ENCODE peak calls at places on chromosomes 5 and 9, in nine cellular contexts. One of them, this sample, is unnamed. For H3K27me3, the result is how much of the 10 kb centered on the place peaks cover.

GRCh38 chr9:21616082-21616778 is 134.1 kb upstream of the IFNE start:
- DNase-seq in GM23338: no peak
- DNase-seq in CD8-positive, alpha-beta T cell: no peak
- DNase-seq in dorsolateral prefrontal cortex: no peak
- DNase-seq in H7: no peak
- DNase-seq in aorta: no peak
- DNase-seq in CD8-positive, alpha-beta memory T cell: no peak
- DNase-seq in body of pancreas: no peak
- DNase-seq in pancreas: no peak
- DNase-seq in this sample: peak

GRCh38 chr9:6567140-6567591 is 78.4 kb downstream of the GLDC start:
- DNase-seq in aorta: no peak
- DNase-seq in dorsolateral prefrontal cortex: peak
- DNase-seq in CD8-positive, alpha-beta T cell: no peak
- DNase-seq in body of pancreas: no peak
- DNase-seq in H7: no peak
- DNase-seq in GM23338: no peak
- DNase-seq in pancreas: no peak
- DNase-seq in CD8-positive, alpha-beta memory T cell: no peak
- DNase-seq in this sample: peak

GRCh38 chr5:160181965-160182622 is 47.2 kb upstream of the FABP6 start:
- DNase-seq in pancreas: no peak
- DNase-seq in CD8-positive, alpha-beta memory T cell: no peak
- DNase-seq in aorta: no peak
- DNase-seq in GM23338: no peak
- DNase-seq in H7: no peak
- DNase-seq in dorsolateral prefrontal cortex: no peak
- DNase-seq in CD8-positive, alpha-beta T cell: no peak
- DNase-seq in body of pancreas: no peak
- DNase-seq in this sample: no peak

GRCh38 chr5:79800979-79801827 is 111.6 kb downstream of the CMYA5 start:
- DNase-seq in CD8-positive, alpha-beta memory T cell: no peak
- DNase-seq in aorta: no peak
- DNase-seq in GM23338: peak
- DNase-seq in H7: no peak
- DNase-seq in body of pancreas: no peak
- DNase-seq in pancreas: no peak
- DNase-seq in CD8-positive, alpha-beta T cell: no peak
- DNase-seq in dorsolateral prefrontal cortex: no peak
- DNase-seq in this sample: peak

GRCh38 chr9:99720455-99721050 is 101.1 kb upstream of the NR4A3 start:
- DNase-seq in CD8-positive, alpha-beta memory T cell: peak
- DNase-seq in H7: no peak
- DNase-seq in CD8-positive, alpha-beta T cell: no peak
- DNase-seq in body of pancreas: no peak
- DNase-seq in GM23338: no peak
- DNase-seq in dorsolateral prefrontal cortex: no peak
- DNase-seq in pancreas: no peak
- DNase-seq in aorta: no peak
- DNase-seq in this sample: no peak

GRCh38 chr5:154274828-154275185 is 84.3 kb downstream of the GALNT10 start:
- DNase-seq in H7: no peak
- DNase-seq in GM23338: no peak
- DNase-seq in dorsolateral prefrontal cortex: no peak
- DNase-seq in pancreas: no peak
- DNase-seq in CD8-positive, alpha-beta memory T cell: no peak
- DNase-seq in aorta: no peak
- DNase-seq in body of pancreas: no peak
- DNase-seq in CD8-positive, alpha-beta T cell: no peak
- DNase-seq in this sample: no peak

GRCh38 chr9:127535834-127536233 is 76.2 kb upstream of the STXBP1 start:
- DNase-seq in GM23338: no peak
- DNase-seq in CD8-positive, alpha-beta T cell: no peak
- DNase-seq in body of pancreas: no peak
- DNase-seq in aorta: peak
- DNase-seq in CD8-positive, alpha-beta memory T cell: no peak
- DNase-seq in pancreas: no peak
- DNase-seq in H7: no peak
- DNase-seq in dorsolateral prefrontal cortex: no peak
- DNase-seq in this sample: no peak

GRCh38 chr5:77569409-77569808 is 69.1 kb downstream of the OTP start:
- DNase-seq in dorsolateral prefrontal cortex: no peak
- DNase-seq in body of pancreas: no peak
- DNase-seq in H7: no peak
- DNase-seq in pancreas: no peak
- DNase-seq in CD8-positive, alpha-beta T cell: no peak
- DNase-seq in GM23338: no peak
- DNase-seq in aorta: no peak
- DNase-seq in CD8-positive, alpha-beta memory T cell: no peak
- DNase-seq in this sample: no peak

GRCh38 chr5:110544603-110545002 is 181.9 kb downstream of the TMEM232 start:
- DNase-seq in CD8-positive, alpha-beta T cell: no peak
- DNase-seq in aorta: no peak
- DNase-seq in CD8-positive, alpha-beta memory T cell: no peak
- DNase-seq in GM23338: no peak
- DNase-seq in dorsolateral prefrontal cortex: no peak
- DNase-seq in pancreas: no peak
- DNase-seq in body of pancreas: no peak
- DNase-seq in H7: no peak
- DNase-seq in this sample: no peak

GRCh38 chr5:140111043-140111858 is 2.7 kb upstream of the PURA start:
- DNase-seq in CD8-positive, alpha-beta memory T cell: no peak
- DNase-seq in dorsolateral prefrontal cortex: no peak
- DNase-seq in body of pancreas: no peak
- DNase-seq in pancreas: no peak
- DNase-seq in H7: peak
- DNase-seq in GM23338: peak
- DNase-seq in aorta: no peak
- DNase-seq in CD8-positive, alpha-beta T cell: no peak
- DNase-seq in this sample: no peak

GRCh38 chr9:138074516-138074915 is 196.9 kb downstream of the CACNA1B start:
- DNase-seq in CD8-positive, alpha-beta T cell: no peak
- DNase-seq in H7: peak
- DNase-seq in body of pancreas: no peak
- DNase-seq in GM23338: no peak
- DNase-seq in aorta: peak
- DNase-seq in pancreas: no peak
- DNase-seq in dorsolateral prefrontal cortex: peak
- DNase-seq in CD8-positive, alpha-beta memory T cell: no peak
- DNase-seq in this sample: peak

GRCh38 chr9:125743687-125744428 is 3.3 kb upstream of the PBX3 start:
- DNase-seq in body of pancreas: no peak
- DNase-seq in pancreas: no peak
- DNase-seq in CD8-positive, alpha-beta T cell: no peak
- DNase-seq in dorsolateral prefrontal cortex: no peak
- DNase-seq in H7: no peak
- DNase-seq in GM23338: no peak
- DNase-seq in CD8-positive, alpha-beta memory T cell: no peak
- DNase-seq in aorta: no peak
- DNase-seq in this sample: no peak

GRCh38 chr5:9903806-9904205 is 273.7 kb upstream of the TAS2R1 start:
- DNase-seq in body of pancreas: no peak
- DNase-seq in aorta: no peak
- DNase-seq in CD8-positive, alpha-beta T cell: no peak
- DNase-seq in pancreas: no peak
- DNase-seq in GM23338: no peak
- DNase-seq in dorsolateral prefrontal cortex: no peak
- DNase-seq in CD8-positive, alpha-beta memory T cell: no peak
- DNase-seq in H7: no peak
- DNase-seq in this sample: no peak

GRCh38 chr9:122126340-122127333 is 32.9 kb downstream of the NDUFA8 start:
- DNase-seq in CD8-positive, alpha-beta T cell: no peak
- DNase-seq in dorsolateral prefrontal cortex: peak
- DNase-seq in aorta: no peak
- DNase-seq in CD8-positive, alpha-beta memory T cell: no peak
- DNase-seq in body of pancreas: no peak
- DNase-seq in pancreas: no peak
- DNase-seq in H7: peak
- DNase-seq in GM23338: peak
- DNase-seq in this sample: peak

GRCh38 chr9:98708933-98709911 is at the start of gene GABBR2:
- DNase-seq in aorta: no peak
- DNase-seq in CD8-positive, alpha-beta memory T cell: no peak
- DNase-seq in CD8-positive, alpha-beta T cell: no peak
- DNase-seq in H7: peak
- DNase-seq in dorsolateral prefrontal cortex: peak
- DNase-seq in pancreas: no peak
- DNase-seq in body of pancreas: no peak
- DNase-seq in GM23338: peak
- DNase-seq in this sample: no peak

GRCh38 chr9:20848490-20848889 is 164.4 kb downstream of the FOCAD start:
- DNase-seq in CD8-positive, alpha-beta memory T cell: no peak
- DNase-seq in CD8-positive, alpha-beta T cell: no peak
- DNase-seq in pancreas: no peak
- DNase-seq in dorsolateral prefrontal cortex: no peak
- DNase-seq in body of pancreas: no peak
- DNase-seq in H7: no peak
- DNase-seq in GM23338: no peak
- DNase-seq in aorta: no peak
- DNase-seq in this sample: no peak

GRCh38 chr9:130428096-130428665 is 16.6 kb upstream of the ASS1 start:
- DNase-seq in aorta: no peak
- DNase-seq in dorsolateral prefrontal cortex: no peak
- DNase-seq in CD8-positive, alpha-beta memory T cell: no peak
- DNase-seq in body of pancreas: no peak
- DNase-seq in pancreas: no peak
- DNase-seq in CD8-positive, alpha-beta T cell: no peak
- DNase-seq in GM23338: no peak
- DNase-seq in H7: peak
- DNase-seq in this sample: no peak

GRCh38 chr9:130430734-130431535 is 13.8 kb upstream of the ASS1 start:
- DNase-seq in CD8-positive, alpha-beta T cell: no peak
- DNase-seq in H7: peak
- DNase-seq in pancreas: no peak
- DNase-seq in aorta: no peak
- DNase-seq in body of pancreas: no peak
- DNase-seq in CD8-positive, alpha-beta memory T cell: no peak
- DNase-seq in dorsolateral prefrontal cortex: no peak
- DNase-seq in GM23338: no peak
- DNase-seq in this sample: no peak

GRCh38 chr9:130430232-130430631 is 14.5 kb upstream of the ASS1 start:
- DNase-seq in CD8-positive, alpha-beta memory T cell: no peak
- DNase-seq in body of pancreas: no peak
- DNase-seq in dorsolateral prefrontal cortex: no peak
- DNase-seq in aorta: no peak
- DNase-seq in H7: no peak
- DNase-seq in GM23338: no peak
- DNase-seq in CD8-positive, alpha-beta T cell: no peak
- DNase-seq in pancreas: no peak
- DNase-seq in this sample: no peak

GRCh38 chr9:130429407-130429806 is 15.4 kb upstream of the ASS1 start:
- DNase-seq in CD8-positive, alpha-beta T cell: no peak
- DNase-seq in aorta: no peak
- DNase-seq in dorsolateral prefrontal cortex: no peak
- DNase-seq in CD8-positive, alpha-beta memory T cell: no peak
- DNase-seq in GM23338: no peak
- DNase-seq in body of pancreas: no peak
- DNase-seq in pancreas: no peak
- DNase-seq in H7: no peak
- DNase-seq in this sample: no peak

DNA sequence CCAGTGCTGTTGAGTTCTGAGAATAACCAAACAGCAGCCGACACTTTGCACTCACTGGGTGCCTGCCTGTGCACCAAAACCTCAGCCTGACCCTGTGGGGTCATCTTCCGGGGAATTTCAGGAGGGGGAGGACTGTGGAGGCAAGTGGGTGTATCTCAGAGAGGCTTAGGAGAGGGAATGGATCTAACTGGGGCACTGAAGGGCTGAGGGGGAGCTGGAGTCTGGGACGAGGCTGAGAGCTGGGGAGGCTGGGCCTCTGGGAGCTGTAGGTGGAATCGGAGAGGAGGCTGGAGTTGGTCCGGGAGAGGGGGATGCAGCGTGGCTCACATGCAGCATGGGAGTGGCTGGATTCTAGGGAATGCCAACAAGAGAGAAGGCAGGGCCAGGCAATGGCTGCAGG is 14.9 kb upstream of the ASS1 start:
- DNase-seq in H7: peak
- DNase-seq in CD8-positive, alpha-beta memory T cell: no peak
- DNase-seq in dorsolateral prefrontal cortex: no peak
- DNase-seq in body of pancreas: no peak
- DNase-seq in pancreas: no peak
- DNase-seq in CD8-positive, alpha-beta T cell: no peak
- DNase-seq in GM23338: no peak
- DNase-seq in aorta: no peak
- DNase-seq in this sample: no peak
- H3K27me3 ChIP-seq in H7: under half
- H3K27me3 ChIP-seq in CD8-positive, alpha-beta memory T cell: under half
- H3K27me3 ChIP-seq in dorsolateral prefrontal cortex: under half
- H3K27me3 ChIP-seq in body of pancreas: under half
- H3K27me3 ChIP-seq in pancreas: under half
- H3K27me3 ChIP-seq in CD8-positive, alpha-beta T cell: under half
- H3K27me3 ChIP-seq in GM23338: under half
- H3K27me3 ChIP-seq in aorta: under half
- H3K27me3 ChIP-seq in this sample: under half

GRCh38 chr5:73201547-73202513 is 28.8 kb downstream of the TMEM174 start:
- DNase-seq in pancreas: peak
- DNase-seq in body of pancreas: peak
- DNase-seq in dorsolateral prefrontal cortex: peak
- DNase-seq in H7: peak
- DNase-seq in CD8-positive, alpha-beta memory T cell: peak
- DNase-seq in GM23338: peak
- DNase-seq in aorta: peak
- DNase-seq in CD8-positive, alpha-beta T cell: peak
- DNase-seq in this sample: peak
- H3K4me3 ChIP-seq in pancreas: peak
- H3K4me3 ChIP-seq in body of pancreas: no peak
- H3K4me3 ChIP-seq in dorsolateral prefrontal cortex: no peak
- H3K4me3 ChIP-seq in H7: peak
- H3K4me3 ChIP-seq in CD8-positive, alpha-beta memory T cell: no peak
- H3K4me3 ChIP-seq in GM23338: peak
- H3K4me3 ChIP-seq in aorta: no peak
- H3K4me3 ChIP-seq in CD8-positive, alpha-beta T cell: no peak
- H3K4me3 ChIP-seq in this sample: no peak

GRCh38 chr5:91712718-91713117 is 329.6 kb upstream of the ARRDC3 start:
- DNase-seq in CD8-positive, alpha-beta T cell: no peak
- DNase-seq in dorsolateral prefrontal cortex: no peak
- DNase-seq in GM23338: no peak
- DNase-seq in aorta: no peak
- DNase-seq in body of pancreas: no peak
- DNase-seq in H7: no peak
- DNase-seq in pancreas: no peak
- DNase-seq in CD8-positive, alpha-beta memory T cell: no peak
- DNase-seq in this sample: no peak
- H3K27me3 ChIP-seq in CD8-positive, alpha-beta T cell: under half
- H3K27me3 ChIP-seq in dorsolateral prefrontal cortex: under half
- H3K27me3 ChIP-seq in GM23338: under half
- H3K27me3 ChIP-seq in aorta: under half
- H3K27me3 ChIP-seq in body of pancreas: under half
- H3K27me3 ChIP-seq in H7: under half
- H3K27me3 ChIP-seq in pancreas: under half
- H3K27me3 ChIP-seq in CD8-positive, alpha-beta memory T cell: under half
- H3K27me3 ChIP-seq in this sample: under half

DNA sequence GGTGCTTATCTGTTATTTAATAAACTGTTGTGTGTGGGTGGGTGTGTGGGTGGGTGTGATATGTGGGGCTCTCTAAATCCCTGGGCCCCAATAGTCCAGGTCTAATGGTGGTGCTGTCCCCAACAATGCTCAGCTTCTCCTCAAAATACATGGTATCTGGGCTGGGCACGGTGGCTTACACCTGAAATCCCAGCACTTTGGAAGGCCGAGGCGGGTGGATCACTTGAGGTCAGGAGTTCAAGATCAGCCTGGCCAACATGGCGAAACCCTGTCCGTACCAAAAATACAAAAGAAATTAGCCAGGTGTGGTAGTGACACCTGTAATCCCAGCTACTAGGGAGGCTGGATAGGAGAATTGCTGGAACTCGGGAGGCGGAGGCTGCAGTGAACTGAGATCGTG is 4.5 kb upstream of the ORM1 start:
- DNase-seq in CD8-positive, alpha-beta T cell: no peak
- DNase-seq in body of pancreas: peak
- DNase-seq in aorta: peak
- DNase-seq in GM23338: no peak
- DNase-seq in dorsolateral prefrontal cortex: no peak
- DNase-seq in CD8-positive, alpha-beta memory T cell: no peak
- DNase-seq in H7: no peak
- DNase-seq in pancreas: no peak
- DNase-seq in this sample: peak
- H3K4me3 ChIP-seq in CD8-positive, alpha-beta T cell: no peak
- H3K4me3 ChIP-seq in body of pancreas: no peak
- H3K4me3 ChIP-seq in aorta: no peak
- H3K4me3 ChIP-seq in GM23338: no peak
- H3K4me3 ChIP-seq in dorsolateral prefrontal cortex: no peak
- H3K4me3 ChIP-seq in CD8-positive, alpha-beta memory T cell: no peak
- H3K4me3 ChIP-seq in H7: no peak
- H3K4me3 ChIP-seq in pancreas: no peak
- H3K4me3 ChIP-seq in this sample: no peak